ENCODE peak calls at places on chromosomes 7 and 10, in ten cellular contexts. V is adrenal gland; J is fibroblast of lung; Z is pancreas; A is effector memory CD4-positive, alpha-beta T cell; W is GM23248; P is tibial artery; I is CD8-positive, alpha-beta memory T cell; H is cardiac muscle cell; X is tibial nerve. G is an unnamed sample.
A peak's percentile ranks its signal among the peaks of the same experiment; 100 is the strongest.

GRCh38 chr10:110460111-110460809 is 37.4 kb upstream of the DUSP5 start:
- DNase-seq in A (no peak), I (peak; percentile 15), V (peak; percentile 39), J (peak; percentile 44), X (no peak), Z (no peak), P (no peak), H (no peak), W (peak; percentile 45), G (no peak)

GRCh38 chr7:151251328-151251925 is 2.9 kb upstream of the SMARCD3 start:
- DNase-seq in W (peak; percentile 76), J (peak; percentile 79), Z (no peak), H (peak; percentile 80), I (no peak), V (peak; percentile 71), A (no peak), P (peak; percentile 76), X (no peak), G (no peak)

GRCh38 chr10:81889181-81889769 is 14.3 kb downstream of the NRG3 start:
- DNase-seq in V (no peak), I (no peak), A (no peak), J (no peak), X (no peak), W (no peak), H (no peak), Z (no peak), P (no peak), G (no peak)

GRCh38 chr10:116669832-116670644 is 49.3 kb downstream of the PNLIPRP2 start:
- DNase-seq in I (no peak), W (peak; percentile 30), A (no peak), H (peak; percentile 17), Z (no peak), J (peak; percentile 20), X (no peak), P (no peak), V (peak; percentile 38), G (no peak)

GRCh38 chr10:91197044-91197651 is 23.3 kb upstream of the PCGF5 start:
- DNase-seq in J (peak; percentile 67), A (no peak), I (no peak), P (no peak), W (peak; percentile 85), Z (no peak), V (peak; percentile 55), H (peak; percentile 80), X (no peak), G (no peak)

GRCh38 chr7:100465702-100466311 is 1.7 kb upstream of the SPACDR start:
- DNase-seq in P (peak; percentile 91), I (no peak), V (peak; percentile 86), X (peak; percentile 56), Z (peak; percentile 82), H (peak; percentile 84), A (no peak), J (peak; percentile 74), W (peak; percentile 90), G (no peak)

GRCh38 chr10:28991738-28992270 is 297.1 kb upstream of the LYZL1 start:
- DNase-seq in W (peak; percentile 7), V (peak; percentile 39), X (no peak), P (no peak), H (peak; percentile 76), Z (no peak), I (no peak), J (peak; percentile 83), A (no peak), G (peak; percentile 11)

GRCh38 chr7:106277976-106278375 is 6.8 kb downstream of the NAMPT start:
- DNase-seq in J (peak; percentile 75), V (no peak), I (no peak), P (no peak), X (no peak), A (no peak), W (no peak), H (no peak), Z (no peak), G (no peak)

DNA sequence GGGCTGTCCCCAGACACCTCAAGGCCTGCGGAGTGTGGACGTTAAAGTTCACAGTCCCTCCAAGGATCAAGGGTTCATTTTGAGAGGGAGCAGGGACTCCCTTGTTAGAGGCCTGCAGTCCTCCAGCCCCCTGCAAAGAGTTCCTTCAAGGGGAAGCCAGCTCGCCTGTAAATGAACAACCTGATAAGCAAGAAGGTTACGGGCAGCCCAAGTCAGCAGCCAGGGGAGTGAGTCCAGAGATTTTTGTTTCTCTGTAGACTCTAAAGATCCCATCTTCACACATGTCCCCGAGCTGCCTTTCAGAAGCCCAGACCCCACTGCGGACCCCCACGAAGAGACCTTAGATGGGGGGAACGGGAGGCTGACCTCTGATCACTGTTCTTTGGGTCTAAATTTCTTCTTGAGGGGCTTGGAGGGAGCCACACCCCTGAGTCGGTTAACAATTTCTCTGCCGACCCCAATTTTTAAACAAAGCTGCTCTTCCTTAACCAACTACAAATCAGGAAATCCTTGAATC is 128.7 kb downstream of the VIPR2 start:
- DNase-seq in X (no peak), H (no peak), J (no peak), P (no peak), Z (no peak), I (no peak), W (no peak), A (no peak), V (no peak), G (no peak)
- H3K4me1 ChIP-seq in X (peaks cover 3% of the 10 kb centered on the region), H (peaks cover 9% of the 10 kb centered on the region), J (no peaks in the 10 kb centered on the region), P (peaks cover 55% of the 10 kb centered on the region), Z (peaks cover 5% of the 10 kb centered on the region), I (no peaks in the 10 kb centered on the region), W (peaks cover 3% of the 10 kb centered on the region), A (no peaks in the 10 kb centered on the region), V (no peaks in the 10 kb centered on the region), G (no peaks in the 10 kb centered on the region)

GRCh38 chr7:155422151-155422550 is 35.8 kb upstream of the EN2 start:
- DNase-seq in Z (no peak), I (no peak), A (no peak), J (no peak), H (no peak), X (no peak), W (no peak), P (no peak), V (no peak), G (no peak)

GRCh38 chr7:155423337-155424285 is 34.3 kb upstream of the EN2 start:
- DNase-seq in X (no peak), J (no peak), A (no peak), H (no peak), I (no peak), W (no peak), Z (no peak), V (no peak), P (no peak), G (no peak)

GRCh38 chr7:155424301-155425010 is 33.5 kb upstream of the EN2 start:
- DNase-seq in A (no peak), X (no peak), J (no peak), V (no peak), I (no peak), Z (no peak), P (no peak), H (no peak), W (no peak), G (no peak)

GRCh38 chr7:155425011-155425340 is 33.0 kb upstream of the EN2 start:
- DNase-seq in I (no peak), W (no peak), P (no peak), X (no peak), A (no peak), Z (no peak), V (no peak), H (no peak), J (no peak), G (no peak)

GRCh38 chr7:155422599-155423336 is 35.2 kb upstream of the EN2 start:
- DNase-seq in Z (no peak), V (no peak), P (no peak), I (no peak), W (no peak), J (no peak), A (no peak), H (no peak), X (no peak), G (no peak)
- H3K27me3 ChIP-seq in Z (no peaks in the 10 kb centered on the region), V (no peaks in the 10 kb centered on the region), P (no peaks in the 10 kb centered on the region), I (no peaks in the 10 kb centered on the region), W (peaks cover 35% of the 10 kb centered on the region), J (no peaks in the 10 kb centered on the region), A (no peaks in the 10 kb centered on the region), H (peaks cover 80% of the 10 kb centered on the region), X (no peaks in the 10 kb centered on the region), G (no peaks in the 10 kb centered on the region)

GRCh38 chr10:3782099-3782455 is 2.9 kb downstream of the KLF6 start:
- DNase-seq in X (no peak), P (no peak), W (peak; percentile 69), J (no peak), H (peak; percentile 81), A (no peak), Z (no peak), V (no peak), I (no peak), G (peak; percentile 44)

GRCh38 chr10:3781458-3782098 is 3.4 kb downstream of the KLF6 start:
- DNase-seq in V (no peak), H (peak; percentile 83), I (no peak), Z (peak; percentile 38), X (peak; percentile 42), A (peak; percentile 56), J (peak; percentile 67), P (peak; percentile 83), W (peak; percentile 85), G (no peak)

GRCh38 chr10:3783721-3784432 is 1.1 kb downstream of the KLF6 start:
- DNase-seq in A (no peak), H (peak; percentile 93), I (no peak), V (peak; percentile 71), X (peak; percentile 61), J (peak; percentile 69), P (peak; percentile 80), W (peak; percentile 76), Z (peak; percentile 63), G (peak; percentile 77)

GRCh38 chr10:3783313-3783689 is 1.7 kb downstream of the KLF6 start:
- DNase-seq in A (peak; percentile 57), H (peak; percentile 95), P (peak; percentile 82), X (no peak), J (peak; percentile 84), Z (peak; percentile 63), W (peak; percentile 84), I (peak; percentile 49), V (peak; percentile 72), G (peak; percentile 65)

GRCh38 chr10:3782456-3783312 is 2.3 kb downstream of the KLF6 start:
- DNase-seq in Z (peak; percentile 70), A (peak; percentile 62), P (peak; percentile 84), W (peak; percentile 94), I (peak; percentile 49), J (peak; percentile 96), V (peak; percentile 63), X (peak; percentile 55), H (peak; percentile 97), G (peak; percentile 64)
- H3K4me1 ChIP-seq in Z (peaks cover 41% of the 10 kb centered on the region), A (peaks cover 45% of the 10 kb centered on the region), P (peaks cover 16% of the 10 kb centered on the region), W (peaks cover 28% of the 10 kb centered on the region), I (peaks cover 53% of the 10 kb centered on the region), J (peaks cover 21% of the 10 kb centered on the region), V (peaks cover 23% of the 10 kb centered on the region), X (peaks cover 38% of the 10 kb centered on the region), H (peaks cover 19% of the 10 kb centered on the region), G (peaks cover 47% of the 10 kb centered on the region)

DNA sequence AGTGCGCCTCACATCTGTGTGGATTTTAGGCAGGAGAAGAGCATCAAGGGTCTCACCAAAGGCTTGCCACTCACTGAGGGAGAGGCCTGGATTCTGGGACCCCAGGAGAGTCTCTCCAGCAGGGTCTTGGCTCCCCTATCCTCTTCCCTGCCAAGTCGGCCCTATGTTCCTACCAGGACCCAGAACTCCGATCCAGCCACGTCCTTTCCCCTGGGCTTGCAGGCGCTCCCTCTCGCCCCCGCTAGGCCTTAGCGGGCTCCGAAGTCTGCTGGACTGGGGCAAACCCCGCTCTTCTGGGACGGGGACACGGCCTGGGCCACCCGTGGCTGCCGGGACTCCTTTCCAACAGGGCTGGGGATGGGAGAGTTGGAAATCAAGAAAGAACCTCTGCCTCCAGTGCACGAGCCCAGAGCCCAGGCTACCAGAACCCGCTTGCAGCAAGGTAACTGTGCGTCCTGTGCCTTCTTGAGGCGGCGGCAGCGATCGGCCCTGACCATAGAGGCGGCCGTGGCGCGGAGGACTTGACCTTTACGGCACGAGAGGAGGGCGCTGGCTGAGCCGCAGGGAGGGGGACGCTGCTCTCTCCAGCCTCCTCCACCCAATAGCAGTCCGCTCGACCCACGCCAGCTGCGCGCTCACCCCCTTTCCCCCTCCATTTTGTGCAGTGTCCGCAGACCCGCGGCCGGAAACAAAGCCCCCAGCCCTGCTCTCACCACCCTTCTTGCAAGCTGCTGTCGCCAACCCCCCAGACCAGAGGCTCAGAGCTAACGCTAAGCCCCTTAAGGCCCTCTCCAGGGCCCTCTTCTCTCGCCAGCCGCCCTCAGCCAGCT is 6.9 kb upstream of the HOXA11 start:
- DNase-seq in V (no peak), A (no peak), X (peak; percentile 26), I (no peak), W (no peak), H (no peak), Z (peak; percentile 13), J (no peak), P (peak; percentile 62), G (no peak)
- H3K27me3 ChIP-seq in V (peaks cover 100% of the 10 kb centered on the region), A (peaks cover 84% of the 10 kb centered on the region), X (no peaks in the 10 kb centered on the region), I (peaks cover 88% of the 10 kb centered on the region), W (no peaks in the 10 kb centered on the region), H (peaks cover 100% of the 10 kb centered on the region), Z (peaks cover 13% of the 10 kb centered on the region), J (peaks cover 78% of the 10 kb centered on the region), P (no peaks in the 10 kb centered on the region), G (peaks cover 37% of the 10 kb centered on the region)